ENCODE peak calls at places on chromosomes 2 and 18, in eight cellular contexts. Y is T-helper 2 cell; H is iPS-NIHi11; F is H54; R is NCI-H1694 treated with DMSO at 0.1 percent for 48 hours; A is HEK293T; I is BJ; V is naive thymus-derived CD4-positive, alpha-beta T cell. C is an unnamed sample.

GRCh38 chr2:39871291-39871761 is 92.3 kb upstream of the THUMPD2 start:
- DNase-seq in A (no peak), F (peak), I (peak), H (no peak), R (peak), V (no peak), Y (no peak), C (no peak)

GRCh38 chr2:15730545-15731212 is 139.0 kb downstream of the DDX1 start:
- DNase-seq in Y (no peak), I (peak), F (peak), V (no peak), R (no peak), H (peak), A (peak), C (no peak)

GRCh38 chr2:188819011-188819410 is 155.2 kb upstream of the COL3A1 start:
- DNase-seq in I (no peak), Y (no peak), V (no peak), H (no peak), A (no peak), F (no peak), R (no peak), C (no peak)

GRCh38 chr2:232376713-232377112 is 1.8 kb upstream of the ALPP start:
- DNase-seq in F (no peak), I (no peak), R (no peak), A (no peak), H (no peak), V (no peak), Y (no peak), C (no peak)

GRCh38 chr2:24832526-24832925 is 39.3 kb downstream of the CENPO start:
- DNase-seq in V (no peak), H (no peak), R (no peak), Y (no peak), I (no peak), A (no peak), F (no peak), C (no peak)

GRCh38 chr2:238527565-238527964 is 100.8 kb downstream of the ASB1 start:
- DNase-seq in R (no peak), H (no peak), A (no peak), I (peak), V (no peak), Y (no peak), F (no peak), C (no peak)

GRCh38 chr2:160371251-160372009 is 122.2 kb downstream of the RBMS1 start:
- DNase-seq in V (no peak), R (no peak), Y (no peak), F (no peak), H (no peak), I (no peak), A (peak), C (no peak)

GRCh38 chr2:238326801-238327365 is 6.6 kb downstream of the TRAF3IP1 start:
- DNase-seq in H (no peak), A (no peak), V (no peak), Y (no peak), R (no peak), F (no peak), I (no peak), C (no peak)

GRCh38 chr2:239359194-239359912 is 41.5 kb downstream of the HDAC4 start:
- DNase-seq in A (no peak), Y (no peak), V (no peak), R (no peak), F (no peak), H (no peak), I (no peak), C (no peak)

GRCh38 chr2:31235504-31235902 is 1.6 kb downstream of the EHD3 start:
- DNase-seq in F (peak), R (no peak), A (no peak), H (no peak), I (peak), Y (no peak), V (no peak), C (no peak)

GRCh38 chr2:189585357-189585756 is 4.8 kb upstream of the SLC40A1 start:
- DNase-seq in Y (no peak), A (no peak), R (no peak), I (no peak), F (no peak), V (no peak), H (no peak), C (no peak)

GRCh38 chr2:21333694-21334093 is 209.9 kb downstream of the TDRD15 start:
- DNase-seq in R (no peak), I (no peak), Y (no peak), F (no peak), A (no peak), V (no peak), H (no peak), C (no peak)

GRCh38 chr2:124027182-124027581 is 2.1 kb downstream of the CNTNAP5 start:
- DNase-seq in F (peak), Y (no peak), I (no peak), V (no peak), A (peak), H (peak), R (peak), C (peak)

GRCh38 chr2:14340703-14341102 is 291.8 kb upstream of the LRATD1 start:
- DNase-seq in F (no peak), V (no peak), H (no peak), A (no peak), I (no peak), Y (no peak), R (no peak), C (no peak)

GRCh38 chr2:128208023-128208422 is 110.6 kb downstream of the HS6ST1 start:
- DNase-seq in F (no peak), H (no peak), I (no peak), A (no peak), V (no peak), R (no peak), Y (no peak), C (no peak)

GRCh38 chr2:126792993-126793392 is 105.7 kb upstream of the TEX51 start:
- DNase-seq in Y (no peak), V (no peak), F (no peak), R (no peak), A (no peak), I (no peak), H (no peak), C (no peak)

GRCh38 chr18:3447035-3447894 is 2.7 kb upstream of the TGIF1 start:
- DNase-seq in F (no peak), Y (no peak), H (no peak), A (peak), V (no peak), I (no peak), R (no peak), C (no peak)

GRCh38 chr2:106117347-106117746 is 76.8 kb downstream of the UXS1 start:
- DNase-seq in R (no peak), V (no peak), F (no peak), H (no peak), I (no peak), Y (no peak), A (no peak), C (no peak)